ENCODE peak calls at places on chromosomes 1 and 21, in six cellular contexts. U is GM10248, I is sigmoid colon, L is GM12865, R is K562, P is mucosa of descending colon. M is an unnamed sample.

GRCh38 chr1:112866151-112866550 is 89.8 kb downstream of the SLC16A1 start:
- DNase-seq in U (no peak), I (no peak), L (no peak), R (no peak), P (no peak), M (peak)

GRCh38 chr21:34890258-34890723 is 158.8 kb downstream of the RUNX1 start:
- DNase-seq in U (no peak), I (no peak), L (no peak), R (no peak), P (no peak), M (no peak)

GRCh38 chr1:150627821-150628410 is 1.5 kb downstream of the ENSA start:
- DNase-seq in U (no peak), I (no peak), L (no peak), R (no peak), P (no peak), M (no peak)

GRCh38 chr1:29639156-29639736 is 402.9 kb downstream of the PTPRU start:
- DNase-seq in U (no peak), I (no peak), L (no peak), R (no peak), P (no peak), M (peak)

GRCh38 chr1:239250353-239251035 is 135.9 kb upstream of the CHRM3 start:
- DNase-seq in U (no peak), I (no peak), L (no peak), R (no peak), P (no peak), M (no peak)

GRCh38 chr21:42837421-42838211 is 41.7 kb downstream of the WDR4 start:
- DNase-seq in U (peak), I (no peak), L (no peak), R (peak), P (no peak), M (no peak)

GRCh38 chr1:45607407-45608074 is 16.3 kb downstream of the CCDC17 start:
- DNase-seq in U (no peak), I (no peak), L (no peak), R (no peak), P (no peak), M (no peak)

GRCh38 chr1:34262454-34262853 is 85.7 kb downstream of the C1orf94 start:
- DNase-seq in U (no peak), I (no peak), L (no peak), R (no peak), P (no peak), M (no peak)

GRCh38 chr1:217770895-217771294 is 139.8 kb downstream of the SPATA17 start:
- DNase-seq in U (no peak), I (no peak), L (no peak), R (no peak), P (no peak), M (no peak)

GRCh38 chr1:31593770-31594632 is 17.7 kb downstream of the TINAGL1 start:
- DNase-seq in U (peak), I (peak), L (peak), R (peak), P (peak), M (no peak)

GRCh38 chr1:29083318-29084195 is 40.1 kb downstream of the TMEM200B start:
- DNase-seq in U (no peak), I (no peak), L (no peak), R (no peak), P (no peak), M (no peak)

GRCh38 chr1:248873993-248874671 is 15.2 kb upstream of the ZNF692 start:
- DNase-seq in U (peak), I (peak), L (peak), R (peak), P (peak), M (no peak)

GRCh38 chr1:245432221-245432620 is 277.4 kb downstream of the KIF26B start:
- DNase-seq in U (no peak), I (no peak), L (no peak), R (no peak), P (no peak), M (no peak)

GRCh38 chr1:207282496-207283380 is 38.7 kb upstream of the CD55 start:
- DNase-seq in U (no peak), I (no peak), L (no peak), R (no peak), P (peak), M (no peak)

GRCh38 chr21:36908260-36908908 is 58.1 kb downstream of the HLCS start:
- DNase-seq in U (no peak), I (no peak), L (no peak), R (no peak), P (no peak), M (no peak)

GRCh38 chr1:213519098-213519497 is 468.1 kb downstream of the RPS6KC1 start:
- DNase-seq in U (no peak), I (no peak), L (no peak), R (no peak), P (no peak), M (no peak)

GRCh38 chr1:32748926-32749325 is 46.4 kb upstream of the SYNC start:
- DNase-seq in U (no peak), I (no peak), L (no peak), R (no peak), P (no peak), M (no peak)

GRCh38 chr1:19465123-19465522 is 20.2 kb downstream of the CAPZB start:
- DNase-seq in U (no peak), I (no peak), L (no peak), R (no peak), P (no peak), M (no peak)

GRCh38 chr21:36330904-36331303 is 10.9 kb downstream of the MORC3 start:
- DNase-seq in U (peak), I (no peak), L (peak), R (peak), P (no peak), M (no peak)

GRCh38 chr21:14303731-14304488 is 79.0 kb downstream of the HSPA13 start:
- DNase-seq in U (no peak), I (no peak), L (no peak), R (no peak), P (no peak), M (no peak)

GRCh38 chr1:220708929-220709801 is 19.0 kb downstream of the C1orf115 start:
- DNase-seq in U (no peak), I (no peak), L (no peak), R (no peak), P (no peak), M (no peak)

GRCh38 chr1:243513726-243514491 is 258.1 kb downstream of the SDCCAG8 start:
- DNase-seq in U (peak), I (no peak), L (no peak), R (no peak), P (no peak), M (peak)

GRCh38 chr1:116817582-116818064 is 63.4 kb downstream of the CD2 start:
- DNase-seq in U (peak), I (no peak), L (peak), R (peak), P (no peak), M (no peak)

GRCh38 chr1:43251024-43251423 is 18.8 kb upstream of the TMEM125 start:
- DNase-seq in U (no peak), I (no peak), L (no peak), R (no peak), P (no peak), M (no peak)

GRCh38 chr1:174753131-174753530 is 246.6 kb upstream of the CACYBP start:
- DNase-seq in U (no peak), I (no peak), L (no peak), R (no peak), P (no peak), M (no peak)

GRCh38 chr1:192904438-192904895 is 95.6 kb downstream of the RGS2 start:
- DNase-seq in U (no peak), I (no peak), L (peak), R (no peak), P (no peak), M (peak)

GRCh38 chr1:38045431-38046332 is 911 bp downstream of the POU3F1 start:
- DNase-seq in U (peak), I (no peak), L (no peak), R (no peak), P (peak), M (no peak)

GRCh38 chr1:37875833-37876232 is 16.4 kb upstream of the MTF1 start:
- DNase-seq in U (no peak), I (no peak), L (no peak), R (no peak), P (no peak), M (no peak)

GRCh38 chr1:151803164-151803563 is 2.1 kb downstream of the LINGO4 start:
- DNase-seq in U (no peak), I (peak), L (no peak), R (no peak), P (no peak), M (no peak)

GRCh38 chr1:152018537-152018936 is 18.3 kb downstream of the S100A11 start:
- DNase-seq in U (no peak), I (no peak), L (peak), R (no peak), P (no peak), M (no peak)

GRCh38 chr1:85344256-85344694 is 67.8 kb upstream of the BCL10 start:
- DNase-seq in U (peak), I (no peak), L (peak), R (no peak), P (no peak), M (no peak)
- TF ChIP-seq CTCF in U (peak), I (peak), L (no peak), R (peak), P (peak), M (peak)

GRCh38 chr1:78483903-78484302 is 6.9 kb upstream of the PTGFR start:
- DNase-seq in U (no peak), I (no peak), L (no peak), R (no peak), P (no peak), M (no peak)
- TF ChIP-seq CTCF in U (no peak), I (no peak), L (no peak), R (no peak), P (no peak), M (no peak)

DNA sequence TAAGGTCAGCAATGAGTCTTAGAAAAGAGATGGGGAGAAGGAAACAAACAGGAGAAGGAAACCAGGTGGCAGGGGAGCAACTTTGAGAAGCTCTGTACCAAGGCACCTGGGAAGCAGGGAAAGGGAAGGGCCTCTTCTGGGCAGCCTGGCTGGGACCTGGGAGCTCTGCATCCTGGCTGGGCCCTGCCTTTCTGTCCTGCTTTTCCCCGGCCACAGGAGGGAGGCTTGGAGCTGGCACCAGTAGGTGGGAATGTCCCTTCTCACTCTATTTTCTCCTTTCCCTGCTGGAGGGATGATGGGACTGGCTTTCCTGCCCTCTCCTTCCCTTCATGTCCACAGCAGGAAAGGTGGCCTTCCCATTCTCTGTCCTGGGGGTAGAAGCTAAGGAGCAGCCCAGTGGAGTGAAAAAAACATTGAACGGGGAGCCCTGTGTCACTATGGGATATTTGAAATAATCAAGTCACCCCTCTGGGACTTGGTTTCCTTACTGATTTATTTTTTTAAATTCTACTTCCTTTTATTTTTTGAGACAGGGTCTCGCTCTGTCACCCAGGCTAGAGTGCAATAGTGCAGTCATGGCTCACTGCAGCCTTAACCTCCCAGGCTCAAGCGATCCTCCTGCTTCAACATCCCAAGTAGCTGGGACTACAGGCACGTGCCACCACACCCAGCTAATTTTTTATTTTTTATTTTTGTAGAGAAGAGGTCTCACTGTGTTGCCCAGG is 5.1 kb upstream of the NES start:
- DNase-seq in U (no peak), I (no peak), L (no peak), R (no peak), P (no peak), M (no peak)
- TF ChIP-seq CTCF in U (no peak), I (no peak), L (no peak), R (no peak), P (no peak), M (peak)

GRCh38 chr1:110047463-110047862 is 13.0 kb downstream of the STRIP1 start:
- DNase-seq in U (no peak), I (no peak), L (no peak), R (no peak), P (no peak), M (no peak)
- TF ChIP-seq CTCF in U (no peak), I (no peak), L (no peak), R (peak), P (no peak), M (no peak)

GRCh38 chr1:80779278-80779677 is 1021.5 kb upstream of the ADGRL2 start:
- DNase-seq in U (no peak), I (peak), L (no peak), R (no peak), P (no peak), M (no peak)
- TF ChIP-seq CTCF in U (no peak), I (no peak), L (no peak), R (no peak), P (no peak), M (no peak)

GRCh38 chr1:50684185-50684584 is 260.9 kb upstream of the DMRTA2 start:
- DNase-seq in U (no peak), I (no peak), L (no peak), R (peak), P (no peak), M (no peak)
- TF ChIP-seq CTCF in U (no peak), I (no peak), L (no peak), R (no peak), P (no peak), M (no peak)

GRCh38 chr1:5994713-5995621 is 2.7 kb upstream of the NPHP4 start:
- DNase-seq in U (peak), I (no peak), L (peak), R (no peak), P (peak), M (no peak)
- TF ChIP-seq CTCF in U (no peak), I (no peak), L (peak), R (peak), P (no peak), M (peak)

DNA sequence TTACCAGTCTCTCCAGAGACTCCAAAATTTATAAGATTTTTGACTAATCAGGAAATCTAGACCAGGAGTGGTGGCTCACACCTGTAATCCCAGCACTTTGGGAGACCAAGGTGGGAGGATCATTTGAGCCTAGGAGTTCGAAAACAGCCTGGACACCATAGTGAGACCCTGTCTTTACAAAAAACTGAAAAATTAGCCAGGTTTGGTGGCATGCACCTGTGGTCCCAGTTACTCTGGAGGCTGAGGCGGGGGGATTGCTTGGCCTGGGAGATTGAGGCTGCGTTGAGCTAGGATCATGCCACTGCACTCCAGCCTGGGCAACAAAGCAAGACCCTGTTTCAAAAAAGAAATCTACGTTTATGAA is 10.0 kb downstream of the ATP8B2 start:
- DNase-seq in U (no peak), I (no peak), L (no peak), R (no peak), P (no peak), M (no peak)
- TF ChIP-seq CTCF in U (peak), I (peak), L (no peak), R (peak), P (peak), M (no peak)

M was measured in kidney epithelial cell.